ENCODE peak calls at places on chromosome 7, in four cellular contexts. One of them, this sample, is unnamed.

GRCh38 chr7:101983147-101983811 is 165.9 kb downstream of the CUX1 start:
- DNase-seq in WTC11: no peak
- DNase-seq in GM12878: no peak
- DNase-seq in K562: no peak
- DNase-seq in this sample: no peak

GRCh38 chr7:135697276-135698049 is 30.5 kb downstream of the SLC13A4 start:
- DNase-seq in WTC11: no peak
- DNase-seq in GM12878: no peak
- DNase-seq in K562: no peak
- DNase-seq in this sample: no peak

GRCh38 chr7:158951725-158952124 is 95.4 kb downstream of the DYNC2I1 start:
- DNase-seq in WTC11: no peak
- DNase-seq in GM12878: no peak
- DNase-seq in K562: no peak
- DNase-seq in this sample: no peak

GRCh38 chr7:139035588-139036353 is at the start of gene ZC3HAV1L:
- DNase-seq in WTC11: peak
- DNase-seq in GM12878: no peak
- DNase-seq in K562: no peak
- DNase-seq in this sample: peak

GRCh38 chr7:114423218-114423496 is 8.5 kb downstream of the FOXP2 start:
- DNase-seq in WTC11: no peak
- DNase-seq in GM12878: no peak
- DNase-seq in K562: no peak
- DNase-seq in this sample: no peak

GRCh38 chr7:23713285-23714235 is 3.5 kb downstream of the STK31 start:
- DNase-seq in WTC11: no peak
- DNase-seq in GM12878: no peak
- DNase-seq in K562: no peak
- DNase-seq in this sample: no peak

GRCh38 chr7:23055582-23056178 is 41.8 kb upstream of the HYCC1 start:
- DNase-seq in WTC11: peak
- DNase-seq in GM12878: peak
- DNase-seq in K562: peak
- DNase-seq in this sample: peak

GRCh38 chr7:7972128-7972527 is 3.5 kb downstream of the GLCCI1 start:
- DNase-seq in WTC11: no peak
- DNase-seq in GM12878: no peak
- DNase-seq in K562: no peak
- DNase-seq in this sample: peak

GRCh38 chr7:33744293-33744692 is 161.0 kb upstream of the BMPER start:
- DNase-seq in WTC11: no peak
- DNase-seq in GM12878: no peak
- DNase-seq in K562: peak
- DNase-seq in this sample: no peak

GRCh38 chr7:5694221-5694754 is 87.2 kb downstream of the RNF216 start:
- DNase-seq in WTC11: no peak
- DNase-seq in GM12878: no peak
- DNase-seq in K562: no peak
- DNase-seq in this sample: no peak

GRCh38 chr7:44196450-44196872 is 4.3 kb upstream of the YKT6 start:
- DNase-seq in WTC11: peak
- DNase-seq in GM12878: no peak
- DNase-seq in K562: peak
- DNase-seq in this sample: peak

GRCh38 chr7:85833071-85833470 is 646.2 kb upstream of the SEMA3D start:
- DNase-seq in WTC11: no peak
- DNase-seq in GM12878: no peak
- DNase-seq in K562: no peak
- DNase-seq in this sample: no peak

GRCh38 chr7:55065079-55065478 is 46.3 kb downstream of the EGFR start:
- DNase-seq in WTC11: no peak
- DNase-seq in GM12878: peak
- DNase-seq in K562: no peak
- DNase-seq in this sample: no peak

GRCh38 chr7:130913721-130914588 is 179.9 kb upstream of the KLF14 start:
- DNase-seq in WTC11: no peak
- DNase-seq in GM12878: no peak
- DNase-seq in K562: no peak
- DNase-seq in this sample: no peak

GRCh38 chr7:77351539-77352004 is 64.6 kb downstream of the GSAP start:
- DNase-seq in WTC11: no peak
- DNase-seq in GM12878: peak
- DNase-seq in K562: no peak
- DNase-seq in this sample: no peak

GRCh38 chr7:137001041-137001440 is 132.6 kb downstream of the CHRM2 start:
- DNase-seq in WTC11: no peak
- DNase-seq in GM12878: no peak
- DNase-seq in K562: no peak
- DNase-seq in this sample: no peak

GRCh38 chr7:25656071-25656470 is 427.8 kb upstream of the NPVF start:
- DNase-seq in WTC11: no peak
- DNase-seq in GM12878: no peak
- DNase-seq in K562: no peak
- DNase-seq in this sample: no peak

GRCh38 chr7:50185188-50185587 is 92.1 kb upstream of the ZPBP start:
- DNase-seq in WTC11: no peak
- DNase-seq in GM12878: no peak
- DNase-seq in K562: no peak
- DNase-seq in this sample: no peak

GRCh38 chr7:38222481-38223096 is 44.5 kb downstream of the STARD3NL start:
- DNase-seq in WTC11: no peak
- DNase-seq in GM12878: peak
- DNase-seq in K562: peak
- DNase-seq in this sample: peak

GRCh38 chr7:67593807-67594206 is 597.2 kb downstream of the TYW1 start:
- DNase-seq in WTC11: peak
- DNase-seq in GM12878: no peak
- DNase-seq in K562: no peak
- DNase-seq in this sample: no peak

GRCh38 chr7:139078911-139079310 is 30.6 kb downstream of the ZC3HAV1 start:
- DNase-seq in WTC11: no peak
- DNase-seq in GM12878: no peak
- DNase-seq in K562: no peak
- DNase-seq in this sample: no peak

DNA sequence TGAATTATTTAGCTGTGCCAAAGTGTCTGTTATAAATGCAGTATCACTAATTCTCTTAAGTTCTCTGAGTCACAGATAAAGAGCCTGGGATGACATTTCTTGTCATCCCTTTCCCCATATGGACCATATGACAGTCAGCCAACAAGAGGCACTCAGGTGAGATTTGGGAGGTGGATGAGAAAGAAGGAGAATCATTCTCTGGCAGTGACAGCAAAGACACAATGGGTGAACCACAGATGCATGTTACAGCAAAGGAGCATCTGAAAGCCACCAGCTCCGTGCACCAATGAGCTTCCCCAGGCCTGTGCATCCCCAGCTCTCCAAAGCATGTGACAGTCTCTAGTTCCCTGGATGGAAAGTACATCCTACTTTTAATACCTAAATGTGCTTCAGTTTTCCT is 10.8 kb downstream of the GIMAP6 start:
- DNase-seq in WTC11: no peak
- DNase-seq in GM12878: no peak
- DNase-seq in K562: no peak
- DNase-seq in this sample: no peak
- TF ChIP-seq USF1 in WTC11: no peak
- TF ChIP-seq USF1 in GM12878: no peak
- TF ChIP-seq USF1 in K562: no peak
- TF ChIP-seq USF1 in this sample: no peak

GRCh38 chr7:93366816-93367215 is 134.7 kb downstream of the VPS50 start:
- DNase-seq in WTC11: no peak
- DNase-seq in GM12878: no peak
- DNase-seq in K562: no peak
- DNase-seq in this sample: no peak
- TF ChIP-seq USF1 in WTC11: no peak
- TF ChIP-seq USF1 in GM12878: no peak
- TF ChIP-seq USF1 in K562: no peak
- TF ChIP-seq USF1 in this sample: no peak

GRCh38 chr7:94223375-94224084 is 171.2 kb upstream of the COL1A2 start:
- DNase-seq in WTC11: peak
- DNase-seq in GM12878: no peak
- DNase-seq in K562: no peak
- DNase-seq in this sample: no peak
- TF ChIP-seq USF1 in WTC11: no peak
- TF ChIP-seq USF1 in GM12878: no peak
- TF ChIP-seq USF1 in K562: no peak
- TF ChIP-seq USF1 in this sample: no peak

GRCh38 chr7:143884978-143885559 is 16.9 kb downstream of the TCAF1 start:
- DNase-seq in WTC11: peak
- DNase-seq in GM12878: no peak
- DNase-seq in K562: peak
- DNase-seq in this sample: peak
- TF ChIP-seq USF1 in WTC11: no peak
- TF ChIP-seq USF1 in GM12878: no peak
- TF ChIP-seq USF1 in K562: no peak
- TF ChIP-seq USF1 in this sample: no peak

GRCh38 chr7:133871757-133872156 is 255.4 kb upstream of the LRGUK start:
- DNase-seq in WTC11: no peak
- DNase-seq in GM12878: no peak
- DNase-seq in K562: no peak
- DNase-seq in this sample: no peak

GRCh38 chr7:133873187-133873586 is 254.0 kb upstream of the LRGUK start:
- DNase-seq in WTC11: no peak
- DNase-seq in GM12878: no peak
- DNase-seq in K562: no peak
- DNase-seq in this sample: no peak

GRCh38 chr7:133869556-133869955 is 257.6 kb upstream of the LRGUK start:
- DNase-seq in WTC11: no peak
- DNase-seq in GM12878: no peak
- DNase-seq in K562: no peak
- DNase-seq in this sample: no peak

DNA sequence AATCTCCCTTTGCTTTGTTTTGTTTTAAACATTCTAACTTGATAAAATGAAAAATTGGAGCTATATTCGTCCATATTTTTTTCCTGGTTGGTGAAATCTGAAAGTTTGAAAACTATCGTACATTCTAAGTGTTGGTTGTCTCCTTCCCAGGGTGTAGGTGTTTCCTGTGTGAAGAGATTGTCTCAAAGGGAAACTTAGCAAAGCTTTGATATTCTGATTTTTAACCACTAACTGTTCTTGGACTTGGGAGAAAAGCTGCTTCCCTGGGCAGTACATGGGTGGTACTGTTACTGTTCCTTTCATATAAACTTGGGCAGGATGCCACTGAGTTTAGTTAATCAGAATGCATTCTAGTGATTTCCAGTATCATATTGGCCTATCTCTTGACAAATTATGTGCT is 253.5 kb upstream of the LRGUK start:
- DNase-seq in WTC11: no peak
- DNase-seq in GM12878: no peak
- DNase-seq in K562: no peak
- DNase-seq in this sample: no peak
- TF ChIP-seq USF1 in WTC11: no peak
- TF ChIP-seq USF1 in GM12878: no peak
- TF ChIP-seq USF1 in K562: no peak
- TF ChIP-seq USF1 in this sample: no peak

GRCh38 chr7:30053068-30053467 is 24.9 kb downstream of the PLEKHA8 start:
- DNase-seq in WTC11: no peak
- DNase-seq in GM12878: no peak
- DNase-seq in K562: no peak
- DNase-seq in this sample: no peak

GRCh38 chr7:30046127-30046774 is 18.0 kb downstream of the PLEKHA8 start:
- DNase-seq in WTC11: no peak
- DNase-seq in GM12878: no peak
- DNase-seq in K562: no peak
- DNase-seq in this sample: no peak

GRCh38 chr7:30048582-30048981 is 20.4 kb downstream of the PLEKHA8 start:
- DNase-seq in WTC11: no peak
- DNase-seq in GM12878: no peak
- DNase-seq in K562: no peak
- DNase-seq in this sample: no peak

GRCh38 chr7:30047124-30047523 is 18.9 kb downstream of the PLEKHA8 start:
- DNase-seq in WTC11: no peak
- DNase-seq in GM12878: no peak
- DNase-seq in K562: no peak
- DNase-seq in this sample: no peak

GRCh38 chr7:30049173-30049572 is 21.0 kb downstream of the PLEKHA8 start:
- DNase-seq in WTC11: no peak
- DNase-seq in GM12878: no peak
- DNase-seq in K562: no peak
- DNase-seq in this sample: no peak
- TF ChIP-seq USF1 in WTC11: no peak
- TF ChIP-seq USF1 in GM12878: no peak
- TF ChIP-seq USF1 in K562: no peak
- TF ChIP-seq USF1 in this sample: no peak

GRCh38 chr7:99224263-99224947 is 16.5 kb upstream of the KPNA7 start:
- DNase-seq in WTC11: no peak
- DNase-seq in GM12878: peak
- DNase-seq in K562: peak
- DNase-seq in this sample: no peak
- TF ChIP-seq USF1 in WTC11: no peak
- TF ChIP-seq USF1 in GM12878: no peak
- TF ChIP-seq USF1 in K562: no peak
- TF ChIP-seq USF1 in this sample: no peak

This sample was measured in SK-N-SH.